ENCODE peak calls at places on chromosome 18, in five cellular contexts. U is RWPE1, P is hepatocyte, E is H1, F is caudate nucleus. H is an unnamed sample.

GRCh38 chr18:39602112-39602511 is 2036.5 kb upstream of the CELF4 start:
- DNase-seq in U (no peak), P (no peak), E (no peak), F (no peak), H (no peak)

GRCh38 chr18:48236822-48237221 is 172.4 kb downstream of the ZBTB7C start:
- DNase-seq in U (no peak), P (no peak), E (no peak), F (no peak), H (no peak)

GRCh38 chr18:59672125-59672769 is 25.0 kb downstream of the CCBE1 start:
- DNase-seq in U (no peak), P (no peak), E (no peak), F (no peak), H (no peak)

GRCh38 chr18:39168723-39169122 is 1603.1 kb upstream of the CELF4 start:
- DNase-seq in U (no peak), P (no peak), E (no peak), F (no peak), H (no peak)

GRCh38 chr18:48894799-48895346 is 55.9 kb downstream of the SMAD7 start:
- DNase-seq in U (no peak), P (no peak), E (no peak), F (no peak), H (no peak)

GRCh38 chr18:36481935-36482334 is 184.4 kb downstream of the FHOD3 start:
- DNase-seq in U (no peak), P (no peak), E (no peak), F (no peak), H (no peak)

GRCh38 chr18:70931942-70932814 is 643.3 kb downstream of the SOCS6 start:
- DNase-seq in U (peak), P (peak), E (no peak), F (no peak), H (no peak)

GRCh38 chr18:28366667-28367066 is 189.7 kb upstream of the CDH2 start:
- DNase-seq in U (no peak), P (no peak), E (no peak), F (no peak), H (no peak)

GRCh38 chr18:48948112-48949050 is 2.4 kb downstream of the SMAD7 start:
- DNase-seq in U (no peak), P (peak), E (no peak), F (no peak), H (no peak)

GRCh38 chr18:48490641-48491040 is 48.2 kb upstream of the CTIF start:
- DNase-seq in U (no peak), P (no peak), E (no peak), F (no peak), H (no peak)

GRCh38 chr18:11826836-11827235 is 24.4 kb upstream of the CHMP1B start:
- DNase-seq in U (no peak), P (no peak), E (no peak), F (no peak), H (no peak)

GRCh38 chr18:43805646-43806194 is 528.4 kb upstream of the SYT4 start:
- DNase-seq in U (no peak), P (no peak), E (no peak), F (no peak), H (no peak)

DNA sequence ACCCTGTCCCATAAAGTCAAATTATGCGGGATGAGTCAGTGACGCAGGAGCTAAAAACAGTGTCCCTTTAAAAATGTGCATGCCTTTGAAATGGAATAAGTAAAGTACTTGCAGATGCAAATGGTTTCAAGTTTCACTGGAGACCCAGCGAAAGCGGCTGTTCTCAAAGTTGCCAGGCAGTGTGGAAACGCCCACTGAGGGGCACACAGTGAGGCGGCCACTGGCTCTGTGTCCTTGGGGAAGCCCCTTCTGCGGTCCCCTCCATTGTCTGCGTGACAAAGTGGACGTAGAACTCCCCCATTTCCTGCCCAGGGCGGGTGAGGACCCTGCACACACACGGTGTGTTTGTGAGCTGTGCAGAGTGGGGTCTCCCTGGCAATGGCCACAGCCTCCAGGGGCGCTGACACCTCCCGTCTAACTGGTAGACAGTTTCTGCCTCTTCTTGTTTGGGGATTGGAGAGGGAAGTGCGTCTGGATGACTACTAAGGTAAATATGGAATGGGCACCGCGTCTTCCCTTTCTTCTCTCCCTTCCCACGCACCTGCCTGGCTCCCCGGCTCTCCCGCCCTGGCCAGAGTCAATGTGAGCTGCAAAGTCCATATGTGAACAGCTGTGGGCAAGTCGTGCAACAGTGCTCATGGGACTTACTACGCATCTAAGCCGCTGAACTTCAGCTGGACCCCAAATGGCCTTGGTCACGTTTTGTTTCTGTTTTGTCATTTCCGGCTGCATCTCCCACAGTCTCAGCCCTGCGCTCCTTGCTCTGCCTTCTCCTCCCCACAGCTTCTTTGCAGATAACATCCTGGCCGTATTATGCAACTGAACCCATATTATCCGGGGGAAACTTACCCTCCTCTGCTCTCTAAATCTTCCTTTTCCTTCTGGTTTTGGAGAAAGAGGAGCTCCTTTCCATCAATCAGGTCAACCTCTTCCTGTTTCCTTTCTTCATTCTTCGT is 33.7 kb upstream of the ZNF516 start:
- DNase-seq in U (peak), P (peak), E (no peak), F (no peak), H (peak)
- H3K27ac ChIP-seq in U (no peak), P (peak), E (no peak), F (no peak), H (no peak)

DNA sequence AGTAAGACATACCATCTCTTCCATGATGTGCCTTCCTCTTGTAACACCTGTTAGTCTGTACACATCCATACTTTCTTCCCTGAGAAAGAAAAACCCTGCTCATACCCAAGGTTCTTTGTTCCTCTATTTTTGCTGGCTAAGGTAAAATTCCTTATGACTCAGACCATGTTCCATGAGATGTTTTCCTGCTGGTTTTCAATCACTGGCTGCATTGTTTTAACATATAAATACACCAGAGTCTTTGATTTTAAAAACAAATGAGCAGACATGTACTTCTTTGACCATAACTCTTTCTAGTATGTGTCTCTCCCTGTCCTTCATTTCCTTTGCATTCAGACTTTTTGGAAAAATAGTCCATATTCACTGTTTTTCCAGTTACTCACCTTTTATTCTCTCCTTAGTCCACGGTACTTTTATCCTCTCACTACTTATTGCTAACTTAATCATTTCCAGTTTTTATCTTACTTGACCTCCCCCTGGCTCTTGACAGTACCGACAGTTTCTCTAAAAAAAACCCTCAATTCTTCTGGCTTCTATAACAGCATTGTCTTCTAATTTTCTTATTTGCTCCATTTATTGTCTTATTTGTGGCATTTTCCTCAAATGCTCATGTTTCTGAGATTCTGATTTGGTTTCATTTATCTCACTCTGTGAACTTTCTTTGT is 4.3 kb downstream of the VAPA start:
- DNase-seq in U (peak), P (peak), E (no peak), F (no peak), H (no peak)
- H3K27ac ChIP-seq in U (no peak), P (peak), E (no peak), F (no peak), H (peak)

DNA sequence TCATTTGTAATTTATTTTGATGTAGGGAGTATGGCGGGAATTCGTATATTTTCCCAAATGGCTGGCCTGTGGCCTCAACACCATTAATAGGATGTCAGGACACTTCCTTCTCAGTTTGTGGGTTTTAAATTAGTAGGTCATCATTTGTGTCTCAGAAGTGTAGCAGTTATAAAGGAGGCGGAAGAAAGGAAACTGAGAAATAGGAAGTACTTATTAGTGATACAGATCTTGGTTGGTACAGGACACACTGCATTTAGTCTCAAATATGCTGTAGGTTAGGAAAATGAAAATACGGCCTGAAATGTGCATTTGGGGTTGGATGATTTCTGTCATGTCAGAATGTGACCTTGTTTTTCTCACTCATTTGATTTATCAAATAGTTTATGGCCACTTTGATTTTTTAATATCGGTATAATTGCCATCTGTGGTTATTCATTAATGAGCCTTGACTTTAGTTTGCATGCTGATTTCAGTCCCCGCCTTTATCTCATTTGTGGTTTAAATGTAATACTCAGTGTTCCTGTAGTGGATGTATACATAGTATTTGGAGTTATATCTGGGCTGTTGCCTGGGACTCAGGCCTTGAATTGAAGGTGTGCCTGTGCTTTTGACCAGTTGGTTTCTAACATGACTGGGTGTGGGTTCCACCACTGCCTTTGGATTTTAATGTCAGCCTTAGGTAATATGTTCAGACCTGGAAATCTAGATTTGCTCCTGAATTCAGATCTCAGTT is 31.4 kb downstream of the ZCCHC2 start:
- DNase-seq in U (no peak), P (no peak), E (no peak), F (no peak), H (no peak)
- H3K27ac ChIP-seq in U (no peak), P (no peak), E (no peak), F (no peak), H (no peak)

DNA sequence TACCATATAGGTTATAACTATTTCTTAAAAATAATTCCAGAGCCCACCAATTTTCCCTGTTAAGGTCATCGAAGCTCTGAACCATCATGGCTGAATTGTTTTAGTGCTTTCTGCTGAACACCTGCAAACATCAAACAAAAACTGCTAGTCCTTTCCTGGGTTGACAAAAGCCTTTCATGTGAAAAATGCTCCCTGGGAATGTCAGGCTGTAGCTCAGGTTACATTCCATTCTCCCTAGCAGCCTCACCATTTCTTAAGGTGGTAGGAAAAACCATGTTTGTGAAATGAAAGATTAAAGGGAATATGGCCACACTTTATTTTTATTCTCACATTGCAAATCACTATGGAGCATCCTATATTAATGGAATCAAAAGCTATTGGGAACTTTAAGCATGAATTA is 5.7 kb downstream of the TCF4 start:
- DNase-seq in U (no peak), P (no peak), E (peak), F (no peak), H (no peak)
- H3K27ac ChIP-seq in U (no peak), P (peak), E (no peak), F (no peak), H (no peak)

DNA sequence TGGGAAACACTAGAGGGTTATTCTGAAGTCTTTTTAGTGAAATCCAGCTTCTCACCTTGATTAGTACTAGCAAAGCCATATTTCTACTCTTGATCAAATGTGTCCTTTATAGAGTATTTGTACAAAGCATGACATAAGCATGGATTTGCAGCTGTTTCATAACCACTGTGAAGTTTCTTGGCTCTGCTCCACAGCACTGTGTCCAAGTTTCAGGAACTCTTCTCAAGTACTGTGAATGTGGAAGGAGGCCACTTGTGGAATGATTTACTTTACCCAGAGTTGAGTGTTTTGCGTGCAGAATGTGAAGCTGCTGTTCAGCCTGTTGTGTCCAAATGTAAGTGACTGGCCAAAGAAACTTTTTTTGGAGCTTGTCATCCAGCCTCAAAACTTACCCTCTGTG is 16.2 kb upstream of the MAPRE2 start:
- DNase-seq in U (no peak), P (peak), E (no peak), F (no peak), H (no peak)
- H3K27ac ChIP-seq in U (no peak), P (peak), E (no peak), F (no peak), H (no peak)

GRCh38 chr18:76461148-76461547 is 33.9 kb downstream of the ZNF516 start:
- DNase-seq in U (no peak), P (no peak), E (no peak), F (no peak), H (no peak)
- H3K27ac ChIP-seq in U (peak), P (no peak), E (no peak), F (no peak), H (no peak)

GRCh38 chr18:159037-159652 is 788 bp downstream of the USP14 start:
- DNase-seq in U (peak), P (peak), E (no peak), F (no peak), H (no peak)
- H3K27ac ChIP-seq in U (peak), P (peak), E (peak), F (peak), H (peak)

DNA sequence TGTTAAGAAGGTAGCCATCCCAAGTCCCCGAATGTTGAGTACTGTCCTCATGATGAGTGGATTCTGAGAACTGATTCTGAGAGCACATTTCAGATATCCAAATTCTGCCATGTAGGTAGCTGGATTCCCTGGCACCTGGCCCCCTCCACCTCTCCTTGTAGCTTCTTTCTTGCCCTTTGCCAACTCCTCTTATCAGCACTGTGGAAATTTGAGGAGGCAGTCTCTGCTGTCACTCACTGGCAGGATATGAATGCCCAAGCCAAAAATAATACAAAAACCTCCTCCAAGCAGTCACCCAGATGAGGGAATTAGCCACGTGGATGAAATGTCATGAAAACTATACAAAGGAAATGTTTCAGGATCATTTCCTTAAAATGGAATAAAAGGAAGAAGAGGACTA is 276.8 kb downstream of the SETBP1 start:
- DNase-seq in U (no peak), P (no peak), E (no peak), F (no peak), H (no peak)
- H3K27ac ChIP-seq in U (no peak), P (no peak), E (no peak), F (no peak), H (no peak)

GRCh38 chr18:42445359-42445758 is 490.3 kb downstream of the PIK3C3 start:
- DNase-seq in U (no peak), P (no peak), E (no peak), F (no peak), H (no peak)
- H3K27ac ChIP-seq in U (no peak), P (peak), E (no peak), F (no peak), H (no peak)

GRCh38 chr18:63534615-63535014 is 7.6 kb upstream of the SERPINB12 start:
- DNase-seq in U (no peak), P (no peak), E (no peak), F (no peak), H (peak)
- H3K27ac ChIP-seq in U (no peak), P (no peak), E (no peak), F (no peak), H (peak)